ENCODE peak calls at places on chromosome X, in seven cellular contexts. P is NCI-H187 treated with DMSO at 0.1 percent for 48 hours, I is RPMI8226, B is NAMALWA, R is psoas muscle, X is ELR, D is nucleus accumbens. G is an unnamed sample.

GRCh38 chrX:36856849-36857248 is 151.3 kb upstream of the FAM47C start:
- DNase-seq in D (no peak), P (no peak), B (peak; percentile 10), I (no peak), X (peak; percentile 0), R (no peak), G (no peak)

GRCh38 chrX:136168929-136169735 is 21.8 kb downstream of the FHL1 start:
- DNase-seq in R (peak; percentile 64), P (no peak), D (peak; percentile 9), I (no peak), B (no peak), X (peak; percentile 79), G (peak; percentile 90)

GRCh38 chrX:39212456-39212855 is 411.2 kb downstream of the MID1IP1 start:
- DNase-seq in R (no peak), I (peak; percentile 91), X (no peak), B (no peak), P (no peak), D (no peak), G (no peak)

GRCh38 chrX:53196678-53197077 is 28.3 kb downstream of the KDM5C start:
- DNase-seq in I (no peak), P (no peak), B (no peak), D (no peak), X (no peak), R (no peak), G (no peak)

GRCh38 chrX:22124098-22124497 is 92.0 kb downstream of the PHEX start:
- DNase-seq in D (no peak), I (no peak), B (no peak), P (no peak), X (no peak), R (no peak), G (no peak)

GRCh38 chrX:18892881-18893280 is 91.0 kb downstream of the PHKA2 start:
- DNase-seq in R (no peak), P (no peak), X (no peak), B (no peak), I (no peak), D (no peak), G (no peak)

GRCh38 chrX:140318306-140318705 is 186.6 kb downstream of the SOX3 start:
- DNase-seq in D (no peak), B (no peak), R (no peak), I (no peak), X (peak; percentile 73), P (no peak), G (no peak)

GRCh38 chrX:102959471-102959870 is 22.4 kb downstream of the RAB40AL start:
- DNase-seq in I (no peak), R (no peak), B (no peak), P (no peak), X (peak; percentile 93), D (no peak), G (no peak)

GRCh38 chrX:110210417-110211139 is 107.3 kb downstream of the AMMECR1 start:
- DNase-seq in B (no peak), D (no peak), I (no peak), R (no peak), X (peak; percentile 90), P (no peak), G (no peak)

GRCh38 chrX:47179928-47180255 is 13.7 kb upstream of the UBA1 start:
- DNase-seq in P (no peak), D (no peak), I (no peak), R (no peak), B (no peak), X (no peak), G (no peak)

GRCh38 chrX:31384471-31384870 is 312.6 kb upstream of the FTHL17 start:
- DNase-seq in P (no peak), I (no peak), D (no peak), B (no peak), X (no peak), R (no peak), G (no peak)

GRCh38 chrX:45788941-45789348 is 588.3 kb upstream of the DIPK2B start:
- DNase-seq in X (no peak), B (no peak), P (no peak), I (no peak), R (peak; percentile 71), D (no peak), G (peak; percentile 67)

GRCh38 chrX:86369847-86370630 is 221.8 kb downstream of the DACH2 start:
- DNase-seq in P (no peak), X (no peak), B (no peak), D (no peak), I (no peak), R (no peak), G (no peak)

GRCh38 chrX:118156254-118156952 is 39.8 kb upstream of the KLHL13 start:
- DNase-seq in P (no peak), I (no peak), X (no peak), D (no peak), B (no peak), R (no peak), G (no peak)